ENCODE peak calls at places on chromosomes 5 and 9, in four cellular contexts. J is testis, F is upper lobe of left lung, O is IMR-90. N is an unnamed sample.
A peak's percentile ranks its signal among the peaks of the same experiment; 100 is the strongest.

GRCh38 chr9:84822589-84823233 is 153.2 kb downstream of the NTRK2 start:
- DNase-seq in O (no peak), J (no peak), F (no peak), N (no peak)

GRCh38 chr5:56669534-56670483 is 145.5 kb upstream of the MAP3K1 start:
- DNase-seq in J (no peak), O (peak; percentile 12), F (peak; percentile 74), N (peak; percentile 35)

GRCh38 chr5:33321026-33321425 is 119.7 kb upstream of the TARS1 start:
- DNase-seq in F (no peak), O (peak; percentile 98), J (no peak), N (no peak)

GRCh38 chr5:55407059-55407684 is 99.4 kb downstream of the MTREX start:
- DNase-seq in J (no peak), F (no peak), O (peak; percentile 64), N (no peak)

GRCh38 chr9:90562229-90562628 is 80.4 kb downstream of the DIRAS2 start:
- DNase-seq in J (no peak), F (no peak), O (no peak), N (no peak)

GRCh38 chr5:100904259-100904822 is 1.3 kb upstream of the ST8SIA4 start:
- DNase-seq in F (peak; percentile 59), J (no peak), O (no peak), N (no peak)

GRCh38 chr5:155735388-155735787 is 591.6 kb upstream of the SGCD start:
- DNase-seq in J (no peak), O (no peak), F (no peak), N (no peak)

GRCh38 chr5:93954421-93955069 is 213.1 kb upstream of the POU5F2 start:
- DNase-seq in O (no peak), J (no peak), F (no peak), N (no peak)

GRCh38 chr9:88280816-88281382 is 107.3 kb upstream of the SPIN1 start:
- DNase-seq in F (no peak), O (peak; percentile 76), J (peak; percentile 8), N (no peak)

GRCh38 chr9:113155911-113156559 is 5.2 kb downstream of the SLC31A2 start:
- DNase-seq in O (no peak), F (peak; percentile 45), J (no peak), N (no peak)

GRCh38 chr5:71663570-71663969 is 55.5 kb upstream of the CARTPT start:
- DNase-seq in J (no peak), O (no peak), F (no peak), N (no peak)

GRCh38 chr5:132813599-132814440 is 718 bp downstream of the SOWAHA start:
- DNase-seq in O (no peak), F (no peak), J (peak; percentile 22), N (no peak)

GRCh38 chr5:149750596-149750995 is 20.5 kb downstream of the PPARGC1B start:
- DNase-seq in F (no peak), J (no peak), O (no peak), N (no peak)

GRCh38 chr5:35030426-35030825 is 17.3 kb downstream of the AGXT2 start:
- DNase-seq in O (no peak), F (no peak), J (no peak), N (no peak)

GRCh38 chr5:91136271-91136670 is 246.8 kb downstream of the ARRDC3 start:
- DNase-seq in F (no peak), J (no peak), O (peak; percentile 14), N (no peak)

GRCh38 chr9:21933865-21934264 is 60.3 kb downstream of the CDKN2A start:
- DNase-seq in J (no peak), F (no peak), O (peak; percentile 57), N (no peak)

GRCh38 chr5:58615931-58616330 is 33.1 kb downstream of the RAB3C start:
- DNase-seq in F (no peak), J (no peak), O (no peak), N (no peak)

GRCh38 chr9:23537192-23538059 is 288.6 kb downstream of the ELAVL2 start:
- DNase-seq in F (no peak), O (no peak), J (no peak), N (no peak)
- H3K4me3 ChIP-seq in F (no peak overlapping the region), O (no peak overlapping the region), J (no peak overlapping the region), N (peak overlapping the region; percentile 43)

DNA sequence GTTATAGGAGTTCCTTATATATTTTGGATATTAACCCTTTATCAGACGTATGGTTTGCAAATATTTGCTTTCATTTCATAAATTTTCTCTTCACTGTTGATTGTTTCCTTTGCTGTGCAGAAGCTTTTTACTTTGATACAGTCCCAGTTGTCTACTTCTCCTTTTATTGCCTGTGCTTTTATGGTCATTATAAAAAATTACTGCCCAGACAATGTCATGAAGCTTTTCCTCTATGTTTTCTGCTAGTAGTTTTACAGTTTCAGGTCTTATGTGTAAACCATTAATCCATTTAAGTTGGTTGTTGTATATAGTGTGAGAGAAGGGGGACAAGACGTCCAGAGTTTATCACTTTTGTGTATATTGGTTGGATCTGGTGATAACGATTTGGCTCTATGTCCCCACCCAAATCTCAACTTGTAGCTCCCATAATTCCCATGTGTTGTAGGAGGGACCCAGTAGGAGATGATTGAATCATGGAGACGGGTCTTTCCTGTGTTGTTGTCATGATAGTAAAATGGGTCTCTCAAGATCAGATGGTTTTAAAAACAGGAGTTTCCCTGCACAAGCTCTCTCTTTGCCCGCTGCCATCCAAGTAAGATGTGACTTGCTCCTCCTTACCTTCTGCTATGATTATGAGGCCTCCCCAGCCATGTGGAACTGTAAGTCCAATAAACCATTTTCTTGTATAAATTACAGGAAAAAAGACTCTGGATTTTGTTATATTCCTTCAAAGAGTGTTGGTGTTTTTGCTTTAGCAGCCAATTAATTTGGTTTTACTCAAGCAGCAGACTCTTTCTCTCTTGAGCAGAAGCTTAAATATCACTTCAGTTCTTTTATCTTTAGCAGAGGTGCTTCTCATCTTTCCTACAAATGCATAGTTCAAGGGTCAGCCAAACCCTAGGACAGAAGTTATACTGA is 13.7 kb downstream of the F2R start:
- DNase-seq in F (no peak), O (no peak), J (no peak), N (no peak)
- TF ChIP-seq POLR2A in F (no peak), O (no peak), J (no peak), N (no peak)

GRCh38 chr9:131099088-131099611 is 2.8 kb downstream of the AIF1L start:
- DNase-seq in J (no peak), O (no peak), F (no peak), N (no peak)
- H3K27ac ChIP-seq in J (no peak overlapping the region), O (no peak overlapping the region), F (no peak overlapping the region), N (peak overlapping the region; percentile 56)

GRCh38 chr9:123238364-123238763 is 30.0 kb downstream of the STRBP start:
- DNase-seq in J (no peak), O (no peak), F (no peak), N (no peak)
- H3K4me3 ChIP-seq in J (no peak overlapping the region), O (no peak overlapping the region), F (no peak overlapping the region), N (no peak overlapping the region)

DNA sequence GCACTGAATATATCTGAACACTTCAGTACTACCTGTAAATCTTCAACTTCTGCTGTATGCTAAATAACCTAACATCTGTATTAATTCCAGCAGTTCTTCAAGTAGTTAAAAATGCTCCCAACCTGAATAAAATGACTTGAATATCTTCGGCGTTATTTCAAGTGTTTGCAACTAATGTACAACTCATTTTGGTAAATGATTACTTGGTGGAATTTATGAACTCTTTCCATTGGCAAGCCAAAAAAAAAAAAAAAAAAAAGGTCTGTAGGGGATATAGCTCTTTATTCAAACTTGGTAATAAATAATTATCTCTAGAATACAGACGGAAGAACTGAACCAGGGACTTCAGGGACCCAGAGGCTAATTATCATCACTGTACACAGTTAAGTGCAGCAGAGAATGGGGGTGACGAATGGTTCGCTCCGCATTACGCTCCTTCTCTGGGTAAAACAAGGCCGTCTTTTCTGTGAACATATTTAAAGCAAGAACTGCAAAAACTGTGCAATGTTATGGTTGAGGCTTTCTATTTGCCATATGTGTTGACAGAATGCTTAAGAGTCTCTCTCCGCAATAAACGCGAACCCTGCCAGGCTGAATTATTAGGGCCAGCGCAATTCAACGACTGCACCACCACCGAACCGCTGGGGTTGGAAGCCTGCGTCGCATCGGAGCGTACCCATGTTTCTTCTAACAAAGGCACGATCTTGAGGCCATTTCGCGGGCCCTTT is 1.8 kb upstream of the ERBIN start:
- DNase-seq in J (no peak), F (no peak), O (no peak), N (no peak)
- TF ChIP-seq POLR2A in J (no peak), F (no peak), O (no peak), N (no peak)